ENCODE peak calls at places on chromosomes 12 and 14, in eight cellular contexts. U is adipocyte; Z is stimulated activated naive CD8-positive, alpha-beta T cell treated with anti-CD3 and anti-CD28 coated beads, Interleukin-15, Interleukin-2, amounts not matched to agents 100 U/mL and 50 U/mL, for 24 hours; D is ACHN; A is nephron progenitor cell; W is neuronal stem cell; R is stimulated activated CD8-positive, alpha-beta memory T cell treated with anti-CD3 and anti-CD28 coated beads, Interleukin-4, amount 100 ng/mL, for 1 hour; T is mesothelial cell of epicardium. Q is an unnamed sample.

GRCh38 chr14:22231022-22231421 is 358.0 kb downstream of the DAD1 start:
- DNase-seq in D (no peak), Z (peak; percentile 7), A (no peak), R (peak; percentile 0), T (no peak), W (no peak), U (no peak), Q (no peak)

GRCh38 chr14:76313861-76314260 is 62.1 kb upstream of the ESRRB start:
- DNase-seq in A (no peak), D (no peak), U (no peak), R (no peak), Z (no peak), W (no peak), T (no peak), Q (no peak)

GRCh38 chr12:52086944-52087835 is 7.7 kb downstream of the SMIM41 start:
- DNase-seq in T (no peak), Z (no peak), W (no peak), R (no peak), D (no peak), U (no peak), A (no peak), Q (no peak)

GRCh38 chr12:97306121-97306520 is 156.5 kb upstream of the RMST start:
- DNase-seq in A (no peak), U (no peak), W (no peak), T (no peak), Z (no peak), R (no peak), D (no peak), Q (no peak)

GRCh38 chr12:2256915-2257314 is 204.1 kb downstream of the CACNA1C start:
- DNase-seq in D (no peak), Z (no peak), R (no peak), A (no peak), W (no peak), T (no peak), U (no peak), Q (no peak)

GRCh38 chr14:56294125-56294524 is 175.9 kb downstream of the PELI2 start:
- DNase-seq in D (no peak), T (no peak), U (no peak), R (no peak), W (no peak), A (no peak), Z (no peak), Q (no peak)

GRCh38 chr14:95319312-95320075 is at the start of gene CLMN:
- DNase-seq in Z (peak; percentile 28), D (peak; percentile 48), T (peak; percentile 71), R (no peak), A (peak; percentile 78), W (peak; percentile 49), U (peak; percentile 75), Q (no peak)

GRCh38 chr12:46439793-46440511 is 67.4 kb upstream of the SLC38A2 start:
- DNase-seq in W (no peak), A (no peak), U (no peak), T (no peak), Z (no peak), R (no peak), D (no peak), Q (no peak)

GRCh38 chr14:28784262-28785021 is 17.9 kb downstream of the FOXG1 start:
- DNase-seq in R (no peak), T (no peak), W (no peak), A (no peak), U (no peak), Z (no peak), D (no peak), Q (no peak)

GRCh38 chr14:21825147-21825743 is 151.6 kb upstream of the OR4E1 start:
- DNase-seq in R (no peak), W (peak; percentile 17), Z (peak; percentile 37), A (peak; percentile 15), T (no peak), D (peak; percentile 42), U (no peak), Q (peak; percentile 63)